ENCODE peak calls at places on chromosomes 1 and 21, in five cellular contexts. A, L, F, Y and D are unnamed samples.

GRCh38 chr1:33057095-33057494 is 20.4 kb upstream of the AK2 start:
- DNase-seq in Y (no peak), A (no peak), F (no peak), L (no peak), D (peak)

GRCh38 chr21:42433946-42434551 is 30.3 kb downstream of the UBASH3A start:
- DNase-seq in F (no peak), A (no peak), L (no peak), Y (no peak), D (no peak)

GRCh38 chr1:49465486-49466185 is 558.1 kb downstream of the AGBL4 start:
- DNase-seq in L (no peak), F (no peak), A (no peak), Y (no peak), D (no peak)

GRCh38 chr1:235736263-235736662 is 86.7 kb upstream of the GNG4 start:
- DNase-seq in L (no peak), F (no peak), A (no peak), Y (no peak), D (no peak)

GRCh38 chr1:32014937-32015363 is 1.3 kb downstream of the KHDRBS1 start:
- DNase-seq in Y (no peak), L (no peak), A (no peak), F (no peak), D (peak)

GRCh38 chr1:245585252-245585959 is 430.6 kb downstream of the KIF26B start:
- DNase-seq in F (no peak), L (no peak), A (no peak), Y (peak), D (no peak)

GRCh38 chr1:236550961-236551851 is 27.4 kb downstream of the LGALS8 start:
- DNase-seq in Y (no peak), F (no peak), A (no peak), L (no peak), D (no peak)

GRCh38 chr1:112849425-112849966 is 106.5 kb downstream of the SLC16A1 start:
- DNase-seq in F (peak), A (no peak), Y (peak), L (peak), D (no peak)

GRCh38 chr1:183180213-183180612 is 5.9 kb upstream of the LAMC2 start:
- DNase-seq in Y (peak), L (no peak), F (no peak), A (no peak), D (no peak)

GRCh38 chr1:25779894-25780293 is 20.1 kb upstream of the SELENON start:
- DNase-seq in F (no peak), A (no peak), Y (no peak), L (no peak), D (no peak)
- H3K9ac ChIP-seq in F (no peak), A (no peak), Y (no peak), L (no peak), D (no peak)

GRCh38 chr1:194045416-194045815 is 859.0 kb upstream of the B3GALT2 start:
- DNase-seq in F (no peak), L (no peak), A (no peak), Y (no peak), D (no peak)

GRCh38 chr1:194044892-194045291 is 858.5 kb upstream of the B3GALT2 start:
- DNase-seq in F (no peak), A (no peak), Y (no peak), L (no peak), D (no peak)

GRCh38 chr1:194047921-194048320 is 861.5 kb upstream of the B3GALT2 start:
- DNase-seq in F (no peak), A (no peak), L (no peak), Y (no peak), D (no peak)

GRCh38 chr1:194039578-194039977 is 853.2 kb upstream of the B3GALT2 start:
- DNase-seq in Y (no peak), L (no peak), F (no peak), A (no peak), D (no peak)

DNA sequence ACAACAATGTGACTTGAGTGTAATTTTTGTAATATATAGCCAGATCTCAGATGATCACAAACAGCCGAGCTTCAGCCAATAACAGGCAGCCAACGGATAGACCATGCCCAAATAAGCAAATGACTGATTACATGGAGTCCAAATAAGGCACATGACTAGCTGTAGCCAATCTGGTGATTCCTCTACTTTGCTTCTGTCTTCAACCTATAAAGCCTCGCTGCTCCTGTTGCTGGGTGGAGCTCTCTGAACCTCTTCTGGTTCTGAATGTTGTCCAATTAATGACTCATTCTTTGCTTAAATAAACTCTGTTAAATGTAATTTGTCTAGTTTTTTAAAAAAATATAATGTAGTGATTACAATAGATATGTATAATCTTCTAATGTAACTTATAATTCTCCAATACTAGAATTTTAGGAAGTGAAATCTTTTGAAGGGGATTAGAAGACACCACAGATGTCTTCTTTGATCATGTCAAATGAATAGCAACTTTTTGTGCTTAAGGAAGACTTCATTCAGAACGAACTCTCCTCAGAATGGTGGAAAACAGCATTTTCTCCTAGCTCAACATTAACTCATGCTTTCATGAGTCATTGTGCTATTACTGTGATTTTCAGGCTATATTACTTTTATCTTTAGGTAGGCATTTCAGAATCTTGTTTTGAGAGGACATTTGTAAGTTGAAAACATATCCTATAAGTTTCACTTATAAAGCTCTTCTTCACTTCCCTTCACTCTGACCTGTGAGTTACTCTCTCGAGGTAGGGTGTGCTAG is 857.8 kb upstream of the B3GALT2 start:
- DNase-seq in L (no peak), F (no peak), Y (no peak), A (no peak), D (no peak)
- H2AFZ ChIP-seq in L (no peak), F (no peak), Y (peak), A (peak), D (no peak)

GRCh38 chr1:217087981-217088380 is 364.8 kb upstream of the ESRRG start:
- DNase-seq in L (no peak), F (no peak), Y (no peak), A (no peak), D (no peak)

GRCh38 chr1:217091601-217092000 is 368.4 kb upstream of the ESRRG start:
- DNase-seq in L (no peak), Y (no peak), A (no peak), F (no peak), D (no peak)

GRCh38 chr1:217090073-217090911 is 367.1 kb upstream of the ESRRG start:
- DNase-seq in L (no peak), F (peak), A (no peak), Y (peak), D (no peak)

GRCh38 chr1:217088521-217089221 is 365.4 kb upstream of the ESRRG start:
- DNase-seq in Y (peak), L (peak), A (no peak), F (peak), D (no peak)

DNA sequence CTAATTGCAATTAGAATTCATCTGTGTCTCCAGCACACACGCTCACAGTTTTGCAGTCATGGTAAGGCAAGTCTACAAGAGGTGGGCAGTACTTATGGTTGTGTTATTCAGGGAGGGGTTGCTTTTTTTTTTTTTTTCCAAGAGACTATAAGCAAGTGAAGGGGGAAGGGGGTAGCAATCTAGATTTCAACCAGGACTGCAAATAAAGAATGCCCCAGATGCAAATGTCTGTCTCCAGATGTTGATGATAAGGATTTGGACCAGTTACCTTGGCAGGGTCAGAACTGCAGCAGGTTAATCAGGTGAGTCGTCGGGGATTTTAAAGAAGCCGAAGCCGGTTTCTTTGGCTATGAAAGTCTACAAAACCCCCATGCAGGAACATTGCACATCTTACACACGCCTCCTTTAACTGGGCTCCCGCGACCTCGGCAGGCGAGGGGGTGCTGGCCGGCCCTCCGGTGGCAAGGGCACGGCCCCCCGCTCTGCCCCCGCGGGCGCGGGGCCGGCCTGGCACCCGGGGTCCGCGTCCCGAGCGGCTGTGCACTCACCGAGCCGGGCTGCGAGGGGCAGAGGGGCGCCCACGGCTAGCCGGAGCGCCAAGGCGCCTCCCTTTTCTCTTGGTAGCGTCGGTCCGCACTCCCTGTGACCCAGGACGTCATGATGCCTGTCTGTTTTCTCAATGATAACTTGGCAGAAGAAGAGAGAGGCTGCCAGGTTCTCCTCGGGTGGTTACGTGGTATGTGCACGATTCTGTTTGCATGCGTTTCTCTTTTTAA is 366.2 kb upstream of the ESRRG start:
- DNase-seq in A (no peak), Y (peak), F (peak), L (no peak), D (no peak)
- H3K9ac ChIP-seq in A (peak), Y (peak), F (no peak), L (no peak), D (no peak)

GRCh38 chr1:161440312-161440894 is 64.9 kb upstream of the FCGR2A start:
- DNase-seq in A (peak), Y (peak), F (peak), L (peak), D (peak)
- H2AFZ ChIP-seq in A (peak), Y (no peak), F (peak), L (no peak), D (peak)

GRCh38 chr1:211653907-211654553 is 21.4 kb downstream of the NEK2 start:
- DNase-seq in A (no peak), L (no peak), F (peak), Y (no peak), D (no peak)
- H3K9ac ChIP-seq in A (no peak), L (no peak), F (no peak), Y (no peak), D (no peak)

GRCh38 chr1:220694866-220695382 is 4.8 kb downstream of the C1orf115 start:
- DNase-seq in F (no peak), L (no peak), A (no peak), Y (no peak), D (no peak)
- H2AFZ ChIP-seq in F (no peak), L (no peak), A (no peak), Y (no peak), D (no peak)